ENCODE peak calls at places on chromosomes 7 and 10, in seven cellular contexts. N is stromal cell of bone marrow; S is smooth muscle cell of the brain vasculature; I is tibial artery; A is kidney glomerular epithelial cell; X is stimulated activated CD4-positive, alpha-beta T cell treated with anti-CD3 and anti-CD28 coated beads, Interleukin-12 subunit alpha, Interleukin-12 subunit beta, amount 100 ng/mL, for 24 hours; K is stimulated activated naive CD4-positive, alpha-beta T cell treated with Interleukin-2 at 50 U/mL for 16 hours. E is an unnamed sample.
A peak's percentile ranks its signal among the peaks of the same experiment; 100 is the strongest.

GRCh38 chr10:103676851-103677417 is 178.4 kb downstream of the SH3PXD2A start:
- DNase-seq in N (peak; percentile 70), S (no peak), I (peak; percentile 82), A (no peak), X (no peak), K (no peak), E (no peak)

GRCh38 chr7:148865283-148865682 is 18.8 kb downstream of the EZH2 start:
- DNase-seq in N (no peak), S (no peak), I (no peak), A (no peak), X (no peak), K (no peak), E (no peak)

GRCh38 chr7:79282051-79282694 is 171.3 kb downstream of the MAGI2 start:
- DNase-seq in N (peak; percentile 56), S (no peak), I (no peak), A (peak; percentile 56), X (no peak), K (no peak), E (peak; percentile 58)

GRCh38 chr10:102919992-102920736 is 2.1 kb downstream of the CNNM2 start:
- DNase-seq in N (no peak), S (no peak), I (no peak), A (no peak), X (no peak), K (no peak), E (no peak)

GRCh38 chr10:5782174-5782573 is 31.1 kb downstream of the GDI2 start:
- DNase-seq in N (no peak), S (no peak), I (no peak), A (no peak), X (no peak), K (no peak), E (no peak)

GRCh38 chr10:66204838-66205237 is 721.0 kb upstream of the LRRTM3 start:
- DNase-seq in N (no peak), S (no peak), I (no peak), A (no peak), X (no peak), K (no peak), E (no peak)

GRCh38 chr7:149569726-149570422 is 72.3 kb upstream of the ZNF746 start:
- DNase-seq in N (no peak), S (no peak), I (no peak), A (no peak), X (no peak), K (no peak), E (no peak)

GRCh38 chr7:134320201-134320600 is 3.5 kb upstream of the SLC35B4 start:
- DNase-seq in N (no peak), S (no peak), I (no peak), A (no peak), X (no peak), K (no peak), E (peak; percentile 60)

GRCh38 chr10:110629680-110630191 is 14.4 kb upstream of the RBM20 start:
- DNase-seq in N (peak; percentile 61), S (peak; percentile 50), I (no peak), A (peak; percentile 68), X (no peak), K (no peak), E (no peak)

GRCh38 chr7:93185303-93186027 is 37.3 kb upstream of the SAMD9L start:
- DNase-seq in N (peak; percentile 47), S (no peak), I (no peak), A (no peak), X (no peak), K (no peak), E (no peak)

GRCh38 chr7:2495402-2496309 is 19.5 kb upstream of the GRIFIN start:
- DNase-seq in N (no peak), S (no peak), I (no peak), A (no peak), X (no peak), K (no peak), E (no peak)

GRCh38 chr7:47044620-47045019 is 537.3 kb downstream of the TNS3 start:
- DNase-seq in N (no peak), S (no peak), I (no peak), A (no peak), X (no peak), K (no peak), E (no peak)

GRCh38 chr7:80053098-80053497 is 81.5 kb upstream of the GNAI1 start:
- DNase-seq in N (no peak), S (no peak), I (no peak), A (no peak), X (no peak), K (no peak), E (no peak)

GRCh38 chr10:117551322-117552155 is 9.0 kb downstream of the EMX2 start:
- DNase-seq in N (no peak), S (no peak), I (peak; percentile 52), A (no peak), X (no peak), K (no peak), E (no peak)

GRCh38 chr10:34670101-34670500 is 145.0 kb downstream of the PARD3 start:
- DNase-seq in N (no peak), S (no peak), I (no peak), A (no peak), X (no peak), K (no peak), E (no peak)

GRCh38 chr10:101658910-101659309 is 36.1 kb downstream of the FBXW4 start:
- DNase-seq in N (no peak), S (no peak), I (no peak), A (no peak), X (no peak), K (no peak), E (no peak)